ENCODE peak calls at places on chromosomes 16 and 17, in nine cellular contexts. H is upper lobe of right lung, U is transverse colon, R is pancreas, A is right cardiac atrium, M is NT2/D1, W is ovary, X is PC-9, G is neural progenitor cell. T is an unnamed sample. For H3K4me1, the result is how much of the 10 kb centered on the place peaks cover.

GRCh38 chr16:792221-792995 is 4.0 kb downstream of the CHTF18 start:
- DNase-seq in G (no peak), U (no peak), X (no peak), H (no peak), M (no peak), A (no peak), R (no peak), W (no peak), T (no peak)

GRCh38 chr16:86519649-86520316 is 9.5 kb downstream of the FOXF1 start:
- DNase-seq in R (peak), H (peak), M (no peak), W (peak), X (peak), G (peak), A (peak), U (peak), T (peak)

GRCh38 chr17:73189417-73190099 is 3.3 kb upstream of the COG1 start:
- DNase-seq in U (no peak), W (no peak), H (no peak), M (peak), R (no peak), A (no peak), G (peak), X (peak), T (peak)

GRCh38 chr17:17077861-17078732 is 35.8 kb downstream of the MPRIP start:
- DNase-seq in H (peak), M (no peak), A (no peak), U (peak), R (peak), W (peak), G (no peak), X (peak), T (peak)

GRCh38 chr16:48862087-48862532 is 252.1 kb upstream of the N4BP1 start:
- DNase-seq in A (no peak), R (no peak), X (no peak), G (peak), U (peak), W (no peak), H (no peak), M (peak), T (peak)

GRCh38 chr17:65074778-65075250 is 18.3 kb upstream of the GNA13 start:
- DNase-seq in X (no peak), R (peak), G (no peak), A (peak), W (peak), H (peak), M (no peak), U (peak), T (peak)

GRCh38 chr17:3038941-3039340 is 24.5 kb downstream of the OR1D5 start:
- DNase-seq in G (no peak), A (no peak), X (no peak), H (peak), M (no peak), W (no peak), R (no peak), U (no peak), T (no peak)

GRCh38 chr17:76354747-76355310 is 1.1 kb upstream of the PRPSAP1 start:
- DNase-seq in H (no peak), W (no peak), U (no peak), G (no peak), M (no peak), A (no peak), R (no peak), X (peak), T (no peak)

GRCh38 chr16:54921229-54921824 is 9.3 kb upstream of the IRX5 start:
- DNase-seq in M (no peak), R (no peak), A (no peak), X (no peak), W (no peak), U (no peak), G (no peak), H (no peak), T (no peak)

GRCh38 chr17:72775914-72776313 is 316.6 kb downstream of the SLC39A11 start:
- DNase-seq in R (no peak), U (no peak), X (no peak), M (no peak), A (no peak), H (no peak), W (no peak), G (peak), T (no peak)

GRCh38 chr17:59565959-59566324 is 532 bp downstream of the DHX40 start:
- DNase-seq in G (peak), X (peak), W (peak), A (peak), R (peak), U (peak), H (peak), M (peak), T (peak)

GRCh38 chr17:1241904-1242303 is 28.3 kb upstream of the BHLHA9 start:
- DNase-seq in U (no peak), A (no peak), G (no peak), R (peak), X (no peak), W (no peak), H (no peak), M (no peak), T (no peak)

GRCh38 chr17:61469949-61470348 is 17.7 kb downstream of the TBX4 start:
- DNase-seq in G (no peak), M (no peak), H (no peak), R (no peak), U (no peak), A (no peak), W (no peak), X (no peak), T (no peak)

GRCh38 chr17:50221500-50222480 is 20.4 kb upstream of the COL1A1 start:
- DNase-seq in W (peak), A (peak), U (no peak), H (peak), G (no peak), X (no peak), R (no peak), M (no peak), T (peak)

GRCh38 chr17:44308320-44308818 is at the start of gene RUNDC3A:
- DNase-seq in X (peak), A (peak), H (peak), G (peak), R (peak), W (peak), M (peak), U (peak), T (peak)

GRCh38 chr17:7252176-7253043 is at the start of gene ELP5:
- DNase-seq in M (peak), X (peak), W (peak), R (peak), H (peak), G (peak), A (peak), U (peak), T (peak)

GRCh38 chr17:56681561-56682266 is 88.2 kb downstream of the NOG start:
- DNase-seq in X (peak), H (no peak), M (no peak), W (no peak), G (no peak), U (no peak), R (no peak), A (no peak), T (peak)

GRCh38 chr16:48041861-48042435 is 113.8 kb downstream of the ABCC12 start:
- DNase-seq in X (no peak), R (no peak), M (no peak), H (no peak), W (no peak), A (no peak), G (peak), U (no peak), T (peak)

GRCh38 chr17:15659663-15660062 is 24.4 kb downstream of the TRIM16 start:
- DNase-seq in W (no peak), H (peak), A (no peak), G (no peak), R (peak), U (no peak), X (peak), M (no peak), T (no peak)

GRCh38 chr17:57965521-57966160 is 10.4 kb upstream of the CUEDC1 start:
- DNase-seq in U (no peak), G (no peak), W (no peak), X (no peak), A (no peak), M (no peak), H (peak), R (no peak), T (no peak)

GRCh38 chr16:20944861-20945390 is 44.4 kb downstream of the LYRM1 start:
- DNase-seq in U (no peak), W (no peak), H (no peak), M (no peak), X (no peak), R (no peak), G (no peak), A (no peak), T (no peak)

DNA sequence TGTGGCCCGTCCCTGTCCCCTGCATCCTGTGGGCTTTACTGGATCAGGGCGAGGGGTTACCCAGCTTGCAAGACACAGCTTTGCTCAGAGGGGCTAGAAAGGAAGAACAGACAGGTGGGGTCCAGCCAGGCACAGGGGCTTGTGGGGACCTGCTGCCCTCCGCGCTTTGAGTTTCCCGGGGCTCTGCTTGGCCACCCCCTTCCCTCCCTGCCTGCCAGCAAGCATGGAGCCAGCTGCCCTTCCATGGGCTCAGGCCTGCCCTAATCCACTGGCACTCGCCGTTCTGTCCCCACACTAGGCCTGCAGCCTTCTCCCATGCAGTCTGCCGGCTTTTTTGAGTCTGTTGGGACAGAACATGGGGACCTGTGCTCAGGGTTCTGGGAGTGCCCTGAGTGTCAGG is 3.4 kb downstream of the SNN start:
- DNase-seq in H (no peak), G (no peak), A (no peak), X (no peak), M (no peak), W (no peak), R (no peak), U (no peak), T (no peak)
- H3K4me1 ChIP-seq in H (under half), G (under half), A (under half), X (under half), M (under half), W (under half), R (under half), U (half or more), T (under half)

DNA sequence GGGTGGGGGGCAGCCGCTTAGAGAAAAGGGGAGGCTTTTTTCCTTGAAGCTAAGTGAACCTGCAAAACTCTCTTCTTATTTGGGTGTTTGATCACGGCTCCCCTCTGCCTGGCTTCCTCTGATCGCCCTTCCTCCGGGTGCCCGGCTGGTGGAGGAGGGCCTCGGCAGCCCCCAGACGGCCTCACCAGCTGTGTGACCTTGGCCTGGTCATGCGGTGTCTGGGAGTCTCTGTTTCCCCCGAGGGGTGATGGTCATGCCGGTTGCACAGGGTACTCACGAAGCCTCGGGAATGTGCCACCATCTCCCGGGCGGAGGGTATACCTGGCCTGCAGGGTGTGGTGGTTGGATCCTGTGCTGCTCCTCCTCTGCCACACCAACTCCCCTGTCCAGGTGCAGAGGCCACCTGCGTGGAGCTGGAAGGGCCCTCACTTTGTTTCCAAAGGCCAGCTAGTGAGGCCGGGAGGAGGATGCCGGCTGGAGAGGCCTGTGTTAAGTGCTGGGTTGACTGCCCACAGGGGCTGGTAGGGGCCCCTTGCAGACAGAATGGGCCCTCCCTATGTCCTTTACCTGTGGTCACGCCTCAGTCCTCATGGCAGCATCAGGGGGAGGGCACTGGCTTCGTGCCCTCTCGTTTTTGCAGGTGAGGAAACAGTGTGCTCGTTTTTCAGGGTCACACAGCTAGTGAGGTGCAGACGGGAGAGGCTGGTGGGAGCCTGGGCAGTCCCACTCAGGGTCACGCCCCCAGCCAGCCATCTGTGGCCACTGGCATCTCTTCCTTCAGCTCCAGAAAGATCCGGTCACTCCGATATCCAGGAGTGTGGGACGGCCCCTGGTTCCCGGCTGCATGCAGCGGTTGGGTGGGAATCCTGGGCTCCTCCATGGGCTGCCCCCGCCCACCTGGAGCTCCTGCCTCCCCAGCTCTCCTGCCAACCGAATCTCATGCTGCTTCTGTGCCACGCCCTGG is 148.5 kb upstream of the GSE1 start:
- DNase-seq in H (no peak), W (no peak), R (no peak), X (no peak), A (no peak), U (no peak), M (no peak), G (no peak), T (no peak)
- H3K4me1 ChIP-seq in H (under half), W (under half), R (under half), X (under half), A (under half), U (under half), M (under half), G (under half), T (under half)

GRCh38 chr17:30235386-30236296 is at the start of gene SLC6A4:
- DNase-seq in X (peak), R (no peak), G (peak), U (no peak), H (no peak), A (no peak), W (no peak), M (no peak), T (peak)
- H3K4me1 ChIP-seq in X (under half), R (under half), G (under half), U (under half), H (under half), A (under half), W (under half), M (under half), T (under half)

GRCh38 chr17:40103742-40104095 is 3.3 kb upstream of the NR1D1 start:
- DNase-seq in R (no peak), X (no peak), M (no peak), A (no peak), W (no peak), G (no peak), H (no peak), U (no peak), T (no peak)

GRCh38 chr17:40103082-40103741 is 2.8 kb upstream of the NR1D1 start:
- DNase-seq in U (no peak), M (no peak), W (peak), H (no peak), X (no peak), A (no peak), G (no peak), R (no peak), T (no peak)

GRCh38 chr17:40106089-40106759 is 5.8 kb upstream of the NR1D1 start:
- DNase-seq in G (no peak), X (no peak), H (no peak), M (no peak), U (no peak), A (no peak), R (no peak), W (peak), T (no peak)

GRCh38 chr17:40106760-40107265 is 6.4 kb upstream of the NR1D1 start:
- DNase-seq in M (no peak), G (peak), U (no peak), R (no peak), W (peak), H (no peak), X (no peak), A (no peak), T (no peak)

DNA sequence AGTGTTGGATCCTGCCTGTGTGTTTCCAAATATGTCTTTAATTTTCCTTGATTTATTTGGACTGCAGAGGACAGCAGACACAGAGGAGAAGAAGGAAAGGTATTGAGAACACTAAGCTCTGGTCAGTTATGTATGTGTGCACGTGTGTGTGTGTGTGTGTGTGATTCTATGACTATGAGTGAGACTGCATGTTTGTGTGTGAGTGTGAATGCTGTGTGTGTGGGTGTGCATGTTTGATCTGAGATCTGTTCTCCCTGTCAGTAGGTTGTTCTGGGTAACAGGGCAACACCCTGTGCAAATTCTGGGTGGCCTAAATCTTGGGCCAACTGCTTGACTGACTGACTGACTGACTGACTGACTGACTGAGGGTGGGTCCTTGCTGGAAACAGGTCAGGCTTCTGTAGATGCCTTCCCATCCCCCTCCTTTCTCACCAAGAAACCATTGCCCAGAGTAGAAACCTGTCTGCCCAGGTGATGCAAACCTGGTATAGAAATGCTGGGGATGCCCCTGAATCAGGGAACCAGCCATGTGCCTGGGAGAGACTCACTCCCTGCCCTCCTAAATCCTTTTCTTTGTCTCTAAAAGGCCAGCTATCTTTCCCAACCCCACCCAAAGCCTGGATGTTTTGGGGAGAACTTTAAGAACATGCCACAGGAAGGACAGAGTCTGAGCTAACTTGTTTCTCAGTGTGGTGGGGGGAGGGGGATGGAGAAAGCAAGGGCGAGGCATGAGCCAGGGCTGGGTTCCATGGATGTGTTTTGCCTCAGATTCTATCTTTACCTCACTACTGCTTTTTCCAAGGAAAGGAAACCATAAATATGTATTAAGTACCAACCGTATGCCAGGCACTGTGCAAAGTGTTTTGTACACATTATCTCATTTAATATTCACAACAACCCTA is 4.4 kb upstream of the NR1D1 start:
- DNase-seq in A (no peak), U (no peak), M (no peak), X (no peak), G (no peak), W (peak), R (no peak), H (no peak), T (no peak)
- H3K4me1 ChIP-seq in A (under half), U (half or more), M (half or more), X (under half), G (under half), W (half or more), R (under half), H (half or more), T (half or more)

DNA sequence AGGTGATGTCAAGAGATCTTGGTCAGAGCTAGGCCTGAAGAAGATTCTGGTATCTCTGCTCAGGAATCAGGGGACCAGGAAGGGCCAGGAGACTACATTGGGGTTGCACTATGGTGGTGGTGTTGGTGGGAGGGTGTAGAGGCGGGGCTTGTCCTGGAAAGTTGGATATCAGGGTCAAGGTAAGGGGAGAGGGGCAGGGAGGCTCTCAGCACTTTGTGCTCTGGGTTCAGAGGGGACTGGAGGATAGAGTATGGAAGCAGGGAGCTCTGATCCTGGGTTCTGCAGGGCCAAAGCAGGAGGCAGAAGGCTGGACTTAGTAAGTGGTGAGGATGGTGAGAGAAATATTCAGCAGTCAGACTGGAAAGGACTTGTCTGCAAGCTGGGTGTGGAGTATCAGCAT is 3.0 kb downstream of the NOL3 start:
- DNase-seq in X (no peak), G (no peak), A (no peak), U (no peak), R (no peak), W (no peak), H (no peak), M (no peak), T (no peak)
- H3K4me1 ChIP-seq in X (under half), G (under half), A (under half), U (half or more), R (under half), W (under half), H (half or more), M (under half), T (under half)

GRCh38 chr17:71432378-71433315 is 688.2 kb upstream of the SOX9 start:
- DNase-seq in M (no peak), A (no peak), R (no peak), W (no peak), X (no peak), H (no peak), U (no peak), G (no peak), T (no peak)
- H3K4me1 ChIP-seq in M (under half), A (under half), R (under half), W (under half), X (under half), H (under half), U (under half), G (under half), T (under half)

DNA sequence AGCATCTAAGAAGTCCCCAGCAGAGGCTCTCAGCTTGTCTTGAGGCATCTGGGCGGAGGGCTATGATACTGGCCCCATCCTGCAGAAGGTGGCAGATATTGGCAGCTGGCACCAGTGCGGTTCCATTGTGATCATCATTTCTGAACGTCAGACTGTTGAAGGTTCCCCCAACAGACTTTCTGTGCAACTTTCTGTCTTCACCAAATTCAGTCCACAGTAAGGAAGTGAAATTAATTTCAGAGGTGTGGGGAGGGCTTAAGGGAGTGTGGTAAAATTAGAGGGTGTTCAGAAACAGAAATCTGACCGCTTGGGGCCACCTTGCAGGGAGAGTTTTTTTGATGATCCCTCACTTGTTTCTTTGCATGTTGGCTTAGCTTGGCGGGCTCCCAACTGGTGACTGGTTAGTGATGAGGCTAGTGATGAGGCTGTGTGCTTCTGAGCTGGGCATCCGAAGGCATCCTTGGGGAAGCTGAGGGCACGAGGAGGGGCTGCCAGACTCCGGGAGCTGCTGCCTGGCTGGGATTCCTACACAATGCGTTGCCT is at the start of gene CIITA:
- DNase-seq in G (no peak), R (peak), X (peak), W (peak), U (peak), A (peak), M (no peak), H (peak), T (no peak)
- H3K4me1 ChIP-seq in G (under half), R (under half), X (under half), W (under half), U (under half), A (under half), M (under half), H (under half), T (under half)

DNA sequence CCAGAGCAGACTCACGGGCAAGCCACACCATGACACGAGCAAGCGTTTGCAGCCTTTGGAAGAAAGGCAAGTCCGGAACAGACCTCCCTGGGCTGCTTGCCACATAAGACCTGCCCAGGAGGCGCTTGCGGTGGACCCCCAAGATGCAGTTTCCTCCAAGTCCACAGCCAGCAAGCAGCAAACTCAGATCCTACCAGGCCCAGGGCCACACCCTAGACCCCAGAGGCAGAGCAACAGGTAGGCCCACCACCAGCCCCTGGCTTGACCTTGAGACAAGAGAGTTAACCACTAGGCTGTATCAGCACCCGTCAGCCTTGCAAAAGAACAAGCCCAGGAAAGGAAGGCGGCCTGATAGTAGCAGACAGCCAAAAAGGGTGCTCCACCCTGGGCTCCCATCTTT is 2.3 kb downstream of the FAAP100 start:
- DNase-seq in A (no peak), H (no peak), R (no peak), G (no peak), U (no peak), X (no peak), W (no peak), M (no peak), T (no peak)
- H3K4me1 ChIP-seq in A (under half), H (under half), R (under half), G (under half), U (under half), X (under half), W (under half), M (under half), T (under half)

T was measured in hepatocyte.